ENCODE peak calls at places on chromosomes 5 and 9, in four cellular contexts. N, W, U and L are unnamed samples.

GRCh38 chr5:151738125-151738848 is 20.1 kb downstream of the ATOX1 start:
- DNase-seq in N (no peak), W (no peak), U (no peak), L (no peak)

GRCh38 chr9:81874926-81875325 is 53.3 kb upstream of the SPATA31D4 start:
- DNase-seq in N (no peak), W (no peak), U (no peak), L (no peak)

GRCh38 chr5:107806705-107807104 is 136.0 kb upstream of the EFNA5 start:
- DNase-seq in N (no peak), W (no peak), U (no peak), L (no peak)

GRCh38 chr9:112273826-112274225 is 59.6 kb downstream of the PTBP3 start:
- DNase-seq in N (no peak), W (no peak), U (no peak), L (no peak)

GRCh38 chr9:16386579-16387077 is 483.8 kb downstream of the BNC2 start:
- DNase-seq in N (no peak), W (no peak), U (no peak), L (no peak)

GRCh38 chr5:172167893-172168292 is 20.1 kb downstream of the STK10 start:
- DNase-seq in N (no peak), W (no peak), U (no peak), L (no peak)

GRCh38 chr5:147406636-147407035 is 103.2 kb downstream of the DPYSL3 start:
- DNase-seq in N (no peak), W (no peak), U (no peak), L (no peak)

GRCh38 chr5:36407396-36407795 is 105.7 kb upstream of the RANBP3L start:
- DNase-seq in N (no peak), W (no peak), U (no peak), L (no peak)

GRCh38 chr5:55699041-55699688 is 13.0 kb downstream of the SLC38A9 start:
- DNase-seq in N (no peak), W (no peak), U (no peak), L (no peak)

GRCh38 chr5:53884844-53885243 is 324.4 kb downstream of the NDUFS4 start:
- DNase-seq in N (no peak), W (no peak), U (no peak), L (peak)

GRCh38 chr5:124057161-124057814 is 545.3 kb downstream of the CSNK1G3 start:
- DNase-seq in N (peak), W (peak), U (no peak), L (peak)

GRCh38 chr9:92328225-92328624 is 2.5 kb downstream of the CENPP start:
- DNase-seq in N (peak), W (no peak), U (no peak), L (peak)

GRCh38 chr9:128636024-128636390 is 20.6 kb downstream of the DYNC2I2 start:
- DNase-seq in N (no peak), W (peak), U (no peak), L (no peak)

GRCh38 chr5:95949810-95950209 is 11.8 kb downstream of the ELL2 start:
- DNase-seq in N (no peak), W (no peak), U (no peak), L (no peak)

GRCh38 chr5:163460562-163461176 is at the start of gene HMMR:
- DNase-seq in N (peak), W (no peak), U (no peak), L (peak)